ENCODE peak calls at places on chromosomes 16 and 17, in six cellular contexts. One of them, this sample, is unnamed.
A peak's percentile ranks its signal among the peaks of the same experiment; 100 is the strongest.

GRCh38 chr17:73420897-73421296 is 109.1 kb upstream of the CDC42EP4 start:
- DNase-seq in endodermal cell: peak; percentile 74
- DNase-seq in GM13976: no peak
- DNase-seq in tibial artery: no peak
- DNase-seq in HTR-8/SVneo: peak; percentile 51
- DNase-seq in choroid plexus epithelial cell: peak; percentile 56
- DNase-seq in this sample: no peak

GRCh38 chr17:77498875-77499698 is 358.3 kb downstream of the SEC14L1 start:
- DNase-seq in endodermal cell: peak; percentile 46
- DNase-seq in HTR-8/SVneo: no peak
- DNase-seq in GM13976: peak; percentile 17
- DNase-seq in choroid plexus epithelial cell: no peak
- DNase-seq in tibial artery: no peak
- DNase-seq in this sample: no peak

GRCh38 chr16:47008612-47009011 is 35.1 kb upstream of the DNAJA2 start:
- DNase-seq in HTR-8/SVneo: no peak
- DNase-seq in GM13976: no peak
- DNase-seq in endodermal cell: no peak
- DNase-seq in tibial artery: no peak
- DNase-seq in choroid plexus epithelial cell: no peak
- DNase-seq in this sample: no peak

GRCh38 chr17:81567191-81567590 is 15.0 kb upstream of the FAAP100 start:
- DNase-seq in endodermal cell: no peak
- DNase-seq in GM13976: no peak
- DNase-seq in choroid plexus epithelial cell: no peak
- DNase-seq in HTR-8/SVneo: no peak
- DNase-seq in tibial artery: no peak
- DNase-seq in this sample: no peak

GRCh38 chr16:28110479-28110878 is 47.0 kb upstream of the GSG1L start:
- DNase-seq in tibial artery: no peak
- DNase-seq in choroid plexus epithelial cell: no peak
- DNase-seq in HTR-8/SVneo: no peak
- DNase-seq in endodermal cell: no peak
- DNase-seq in GM13976: no peak
- DNase-seq in this sample: no peak

GRCh38 chr16:82995927-82996441 is 369.2 kb downstream of the CDH13 start:
- DNase-seq in HTR-8/SVneo: peak; percentile 48
- DNase-seq in GM13976: no peak
- DNase-seq in tibial artery: no peak
- DNase-seq in choroid plexus epithelial cell: peak; percentile 96
- DNase-seq in endodermal cell: no peak
- DNase-seq in this sample: peak; percentile 59

GRCh38 chr17:1553354-1554266 is 9.0 kb downstream of the PITPNA start:
- DNase-seq in tibial artery: no peak
- DNase-seq in GM13976: no peak
- DNase-seq in HTR-8/SVneo: no peak
- DNase-seq in choroid plexus epithelial cell: no peak
- DNase-seq in endodermal cell: no peak
- DNase-seq in this sample: no peak

GRCh38 chr17:8997994-8998628 is 23.2 kb upstream of the NTN1 start:
- DNase-seq in GM13976: peak; percentile 83
- DNase-seq in endodermal cell: peak; percentile 95
- DNase-seq in tibial artery: peak; percentile 73
- DNase-seq in HTR-8/SVneo: peak; percentile 77
- DNase-seq in choroid plexus epithelial cell: peak; percentile 68
- DNase-seq in this sample: peak; percentile 78

GRCh38 chr16:89909777-89910716 is 8.6 kb upstream of the MC1R start:
- DNase-seq in HTR-8/SVneo: peak; percentile 60
- DNase-seq in GM13976: peak; percentile 88
- DNase-seq in endodermal cell: peak; percentile 94
- DNase-seq in choroid plexus epithelial cell: peak; percentile 84
- DNase-seq in tibial artery: peak; percentile 82
- DNase-seq in this sample: peak; percentile 78

GRCh38 chr17:39738568-39738901 is 797 bp downstream of the GRB7 start:
- DNase-seq in GM13976: peak; percentile 84
- DNase-seq in HTR-8/SVneo: no peak
- DNase-seq in choroid plexus epithelial cell: no peak
- DNase-seq in endodermal cell: peak; percentile 91
- DNase-seq in tibial artery: no peak
- DNase-seq in this sample: peak; percentile 78

GRCh38 chr17:5485270-5486205 is at the start of gene DERL2:
- DNase-seq in HTR-8/SVneo: peak; percentile 30
- DNase-seq in tibial artery: no peak
- DNase-seq in endodermal cell: no peak
- DNase-seq in choroid plexus epithelial cell: peak; percentile 34
- DNase-seq in GM13976: no peak
- DNase-seq in this sample: peak; percentile 60

GRCh38 chr16:57084996-57085395 is 7.4 kb upstream of the CPNE2 start:
- DNase-seq in HTR-8/SVneo: no peak
- DNase-seq in GM13976: no peak
- DNase-seq in choroid plexus epithelial cell: no peak
- DNase-seq in endodermal cell: no peak
- DNase-seq in tibial artery: no peak
- DNase-seq in this sample: no peak

GRCh38 chr17:44795421-44795820 is 34.7 kb downstream of the GJC1 start:
- DNase-seq in endodermal cell: peak; percentile 59
- DNase-seq in GM13976: no peak
- DNase-seq in HTR-8/SVneo: no peak
- DNase-seq in tibial artery: no peak
- DNase-seq in choroid plexus epithelial cell: no peak
- DNase-seq in this sample: no peak

GRCh38 chr17:44331249-44331760 is 6.7 kb upstream of the SLC25A39 start:
- DNase-seq in tibial artery: no peak
- DNase-seq in GM13976: peak; percentile 83
- DNase-seq in choroid plexus epithelial cell: peak; percentile 80
- DNase-seq in HTR-8/SVneo: peak; percentile 87
- DNase-seq in endodermal cell: peak; percentile 93
- DNase-seq in this sample: peak; percentile 89

GRCh38 chr16:80899804-80900592 is 95.6 kb upstream of the CDYL2 start:
- DNase-seq in choroid plexus epithelial cell: peak; percentile 95
- DNase-seq in tibial artery: peak; percentile 97
- DNase-seq in endodermal cell: peak; percentile 20
- DNase-seq in HTR-8/SVneo: peak; percentile 35
- DNase-seq in GM13976: no peak
- DNase-seq in this sample: peak; percentile 54

GRCh38 chr17:45992175-45992574 is 6.9 kb upstream of the STH start:
- DNase-seq in endodermal cell: no peak
- DNase-seq in GM13976: no peak
- DNase-seq in HTR-8/SVneo: no peak
- DNase-seq in tibial artery: no peak
- DNase-seq in choroid plexus epithelial cell: no peak
- DNase-seq in this sample: no peak

GRCh38 chr17:78583091-78583490 is 5.9 kb upstream of the DNAH17 start:
- DNase-seq in tibial artery: no peak
- DNase-seq in choroid plexus epithelial cell: peak; percentile 44
- DNase-seq in GM13976: no peak
- DNase-seq in endodermal cell: peak; percentile 84
- DNase-seq in HTR-8/SVneo: no peak
- DNase-seq in this sample: peak; percentile 58

GRCh38 chr16:1158456-1159324 is 5.8 kb downstream of the CACNA1H start:
- DNase-seq in tibial artery: peak; percentile 95
- DNase-seq in GM13976: no peak
- DNase-seq in choroid plexus epithelial cell: no peak
- DNase-seq in HTR-8/SVneo: no peak
- DNase-seq in endodermal cell: no peak
- DNase-seq in this sample: peak; percentile 76

GRCh38 chr16:64412578-64413280 is 709.1 kb downstream of the CDH11 start:
- DNase-seq in endodermal cell: no peak
- DNase-seq in GM13976: no peak
- DNase-seq in tibial artery: no peak
- DNase-seq in HTR-8/SVneo: no peak
- DNase-seq in choroid plexus epithelial cell: peak; percentile 65
- DNase-seq in this sample: no peak

GRCh38 chr16:12612598-12613101 is 191.0 kb downstream of the CPPED1 start:
- DNase-seq in HTR-8/SVneo: no peak
- DNase-seq in choroid plexus epithelial cell: no peak
- DNase-seq in endodermal cell: no peak
- DNase-seq in tibial artery: no peak
- DNase-seq in GM13976: no peak
- DNase-seq in this sample: no peak

GRCh38 chr16:87502308-87502969 is 9.6 kb upstream of the ZCCHC14 start:
- DNase-seq in GM13976: no peak
- DNase-seq in HTR-8/SVneo: no peak
- DNase-seq in tibial artery: no peak
- DNase-seq in endodermal cell: no peak
- DNase-seq in choroid plexus epithelial cell: no peak
- DNase-seq in this sample: no peak

GRCh38 chr16:57134982-57135381 is 42.6 kb downstream of the CPNE2 start:
- DNase-seq in GM13976: no peak
- DNase-seq in HTR-8/SVneo: no peak
- DNase-seq in endodermal cell: no peak
- DNase-seq in choroid plexus epithelial cell: no peak
- DNase-seq in tibial artery: no peak
- DNase-seq in this sample: no peak

GRCh38 chr16:69860233-69861231 is 90.6 kb upstream of the CLEC18A start:
- DNase-seq in HTR-8/SVneo: no peak
- DNase-seq in choroid plexus epithelial cell: no peak
- DNase-seq in endodermal cell: no peak
- DNase-seq in GM13976: no peak
- DNase-seq in tibial artery: no peak
- DNase-seq in this sample: no peak

GRCh38 chr17:47653442-47653841 is 3.7 kb downstream of the KPNB1 start:
- DNase-seq in HTR-8/SVneo: no peak
- DNase-seq in tibial artery: no peak
- DNase-seq in choroid plexus epithelial cell: no peak
- DNase-seq in endodermal cell: no peak
- DNase-seq in GM13976: no peak
- DNase-seq in this sample: no peak

GRCh38 chr16:87556941-87557459 is 45.3 kb upstream of the JPH3 start:
- DNase-seq in tibial artery: peak; percentile 79
- DNase-seq in endodermal cell: no peak
- DNase-seq in HTR-8/SVneo: no peak
- DNase-seq in GM13976: no peak
- DNase-seq in choroid plexus epithelial cell: no peak
- DNase-seq in this sample: peak; percentile 77

GRCh38 chr17:47225436-47225858 is 16.3 kb downstream of the MYL4 start:
- DNase-seq in GM13976: no peak
- DNase-seq in endodermal cell: no peak
- DNase-seq in choroid plexus epithelial cell: peak; percentile 92
- DNase-seq in HTR-8/SVneo: peak; percentile 71
- DNase-seq in tibial artery: peak; percentile 90
- DNase-seq in this sample: peak; percentile 42

GRCh38 chr16:66007717-66008116 is 358.8 kb upstream of the CDH5 start:
- DNase-seq in choroid plexus epithelial cell: peak; percentile 92
- DNase-seq in endodermal cell: peak; percentile 46
- DNase-seq in tibial artery: no peak
- DNase-seq in GM13976: no peak
- DNase-seq in HTR-8/SVneo: peak; percentile 69
- DNase-seq in this sample: peak; percentile 35

GRCh38 chr16:86891121-86891520 is 312.8 kb downstream of the FOXL1 start:
- DNase-seq in GM13976: no peak
- DNase-seq in HTR-8/SVneo: no peak
- DNase-seq in choroid plexus epithelial cell: no peak
- DNase-seq in tibial artery: no peak
- DNase-seq in endodermal cell: no peak
- DNase-seq in this sample: no peak

GRCh38 chr16:86595983-86596605 is 17.7 kb downstream of the FOXL1 start:
- DNase-seq in HTR-8/SVneo: no peak
- DNase-seq in endodermal cell: no peak
- DNase-seq in tibial artery: peak; percentile 60
- DNase-seq in choroid plexus epithelial cell: no peak
- DNase-seq in GM13976: no peak
- DNase-seq in this sample: no peak